ENCODE peak calls at places on chromosomes 11 and 22, in ten cellular contexts. T is brain microvascular endothelial cell; P is H9; O is pancreas; C is MM.1S; H is K562; E is CD8-positive, alpha-beta memory T cell; R is ovary; X is CD8-positive, alpha-beta T cell; V is AG04450. N is an unnamed sample.

GRCh38 chr11:74268451-74268850 is 43.0 kb downstream of the P4HA3 start:
- DNase-seq in R (no peak), C (no peak), P (no peak), E (no peak), H (no peak), O (no peak), V (no peak), X (no peak), T (no peak), N (no peak)

GRCh38 chr22:38796262-38796957 is 2.5 kb upstream of the DNAL4 start:
- DNase-seq in O (no peak), V (no peak), C (no peak), E (no peak), X (no peak), P (no peak), T (no peak), H (no peak), R (no peak), N (no peak)

GRCh38 chr11:43833657-43834073 is 47.0 kb upstream of the ALKBH3 start:
- DNase-seq in V (peak; percentile 76), E (no peak), R (no peak), O (no peak), H (no peak), X (no peak), P (no peak), C (no peak), T (peak; percentile 54), N (no peak)

GRCh38 chr11:113447621-113448310 is 27.4 kb downstream of the DRD2 start:
- DNase-seq in V (no peak), T (peak; percentile 65), O (no peak), P (no peak), E (no peak), C (no peak), X (no peak), H (peak; percentile 49), R (no peak), N (no peak)

GRCh38 chr11:62611705-62612365 is 740 bp downstream of the EML3 start:
- DNase-seq in T (no peak), C (no peak), V (no peak), O (no peak), E (peak; percentile 16), X (no peak), R (peak; percentile 76), H (peak; percentile 53), P (peak; percentile 60), N (peak; percentile 33)

GRCh38 chr22:33325232-33326004 is 267.2 kb upstream of the SYN3 start:
- DNase-seq in R (no peak), T (no peak), H (no peak), O (no peak), E (no peak), P (no peak), X (no peak), V (no peak), C (no peak), N (no peak)

GRCh38 chr22:24128631-24129601 is 52.4 kb upstream of the SUSD2 start:
- DNase-seq in O (peak; percentile 46), R (no peak), C (no peak), P (no peak), H (no peak), T (no peak), V (no peak), X (no peak), E (no peak), N (no peak)

GRCh38 chr11:64629796-64630562 is 39.0 kb downstream of the SLC22A12 start:
- DNase-seq in T (no peak), V (no peak), R (no peak), C (no peak), E (no peak), P (peak; percentile 96), X (no peak), O (no peak), H (peak; percentile 94), N (no peak)

GRCh38 chr11:26350002-26350401 is 18.1 kb downstream of the ANO3 start:
- DNase-seq in H (no peak), X (no peak), T (no peak), O (no peak), R (no peak), E (no peak), P (no peak), C (no peak), V (no peak), N (no peak)

DNA sequence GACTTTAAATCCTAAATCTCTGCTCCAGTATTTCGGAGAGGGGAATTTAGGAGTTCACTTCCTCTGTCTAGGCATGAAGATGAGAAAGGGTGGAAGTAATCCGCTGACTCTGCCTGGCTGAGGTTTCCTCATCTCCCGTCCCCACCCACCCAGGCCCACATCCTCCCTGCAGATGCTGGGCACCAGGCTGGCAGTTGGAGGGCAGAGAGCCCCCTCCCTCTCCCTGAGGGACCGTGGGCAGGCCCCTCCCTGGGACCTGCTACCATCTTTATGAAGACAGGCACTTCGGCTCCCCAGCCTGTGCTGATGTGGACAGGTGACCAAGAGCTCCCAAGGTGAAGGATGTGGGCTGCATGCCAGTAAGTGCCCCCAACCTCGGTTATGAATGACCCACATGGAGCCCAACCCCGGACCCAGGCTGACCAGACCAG is 6.7 kb downstream of the CASTOR1 start:
- DNase-seq in C (no peak), R (no peak), E (no peak), T (no peak), X (no peak), H (no peak), O (peak; percentile 67), P (no peak), V (no peak), N (no peak)
- H3K27ac ChIP-seq in C (no peak overlapping the region), R (no peak overlapping the region), E (no peak overlapping the region), T (no peak overlapping the region), X (no peak overlapping the region), H (no peak overlapping the region), O (no peak overlapping the region), P (no peak overlapping the region), V (no peak overlapping the region), N (no peak overlapping the region)

GRCh38 chr22:41435560-41435959 is 11.0 kb downstream of the TOB2 start:
- DNase-seq in R (no peak), P (no peak), T (no peak), O (no peak), H (no peak), X (no peak), C (no peak), V (no peak), E (no peak), N (no peak)

GRCh38 chr22:41437198-41437597 is 9.4 kb downstream of the TOB2 start:
- DNase-seq in O (no peak), H (no peak), E (no peak), T (no peak), C (no peak), X (no peak), V (no peak), P (no peak), R (no peak), N (no peak)

GRCh38 chr22:41431656-41432055 is 14.9 kb downstream of the TOB2 start:
- DNase-seq in E (no peak), X (no peak), V (no peak), H (no peak), T (no peak), C (no peak), P (no peak), R (no peak), O (no peak), N (no peak)

GRCh38 chr22:41442240-41442792 is 4.3 kb downstream of the TOB2 start:
- DNase-seq in V (no peak), X (no peak), C (no peak), O (no peak), E (no peak), R (no peak), H (no peak), T (no peak), P (no peak), N (no peak)

GRCh38 chr22:41436322-41437113 is 10.1 kb downstream of the TOB2 start:
- DNase-seq in P (no peak), R (no peak), C (no peak), E (no peak), O (no peak), T (no peak), X (no peak), H (no peak), V (no peak), N (no peak)
- H3K27ac ChIP-seq in P (no peak overlapping the region), R (no peak overlapping the region), C (no peak overlapping the region), E (no peak overlapping the region), O (no peak overlapping the region), T (no peak overlapping the region), X (no peak overlapping the region), H (no peak overlapping the region), V (no peak overlapping the region), N (peak overlapping the region; percentile 76)

GRCh38 chr22:17945851-17946690 is 78.3 kb downstream of the MICAL3 start:
- DNase-seq in O (no peak), T (no peak), V (no peak), C (peak; percentile 72), H (no peak), X (no peak), P (no peak), E (no peak), R (no peak), N (no peak)

GRCh38 chr22:17945156-17945850 is 79.1 kb downstream of the MICAL3 start:
- DNase-seq in P (no peak), C (no peak), T (no peak), H (no peak), R (no peak), O (no peak), X (no peak), E (no peak), V (no peak), N (no peak)

GRCh38 chr22:17943533-17944204 is 80.7 kb downstream of the MICAL3 start:
- DNase-seq in T (no peak), P (no peak), H (no peak), C (no peak), X (no peak), E (no peak), R (no peak), O (no peak), V (no peak), N (no peak)

GRCh38 chr22:17942721-17943120 is 81.6 kb downstream of the MICAL3 start:
- DNase-seq in T (no peak), H (no peak), P (no peak), E (no peak), C (no peak), O (no peak), X (no peak), V (no peak), R (no peak), N (no peak)

DNA sequence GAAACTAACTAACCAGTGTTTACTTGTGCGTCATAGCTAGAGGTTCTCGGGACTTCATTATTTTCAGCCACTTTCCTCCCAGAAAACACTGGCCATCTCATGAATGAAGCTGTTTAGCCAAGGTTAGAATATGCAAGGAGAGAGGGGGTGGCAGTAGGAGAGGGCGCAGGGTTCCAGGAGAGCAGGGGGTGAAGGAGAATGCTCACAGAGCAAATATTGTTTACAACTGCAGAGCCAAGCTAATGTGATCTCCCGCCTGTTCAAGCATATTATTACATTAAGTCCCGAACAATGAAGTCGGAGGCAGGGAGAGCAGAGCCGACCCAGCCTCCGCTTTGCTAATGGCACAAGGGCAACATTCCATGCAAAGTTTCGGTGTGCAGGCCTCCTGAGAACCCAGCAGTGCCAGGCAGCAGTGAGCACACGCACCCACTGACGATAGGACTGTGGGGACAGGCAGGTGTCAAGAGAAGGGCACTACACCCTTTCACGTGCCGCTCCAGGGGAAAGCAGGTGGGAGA is 80.1 kb downstream of the MICAL3 start:
- DNase-seq in H (no peak), C (no peak), R (no peak), E (no peak), V (no peak), T (no peak), P (no peak), O (no peak), X (no peak), N (no peak)
- H3K27ac ChIP-seq in H (no peak overlapping the region), C (no peak overlapping the region), R (peak overlapping the region; percentile 56), E (no peak overlapping the region), V (no peak overlapping the region), T (no peak overlapping the region), P (no peak overlapping the region), O (no peak overlapping the region), X (no peak overlapping the region), N (peak overlapping the region; percentile 64)

GRCh38 chr11:44993971-44994705 is 43.5 kb upstream of the TP53I11 start:
- DNase-seq in C (no peak), R (no peak), O (no peak), T (no peak), P (peak; percentile 11), V (no peak), E (no peak), X (no peak), H (no peak), N (no peak)
- H3K27ac ChIP-seq in C (no peak overlapping the region), R (no peak overlapping the region), O (peak overlapping the region; percentile 67), T (no peak overlapping the region), P (no peak overlapping the region), V (no peak overlapping the region), E (no peak overlapping the region), X (no peak overlapping the region), H (no peak overlapping the region), N (no peak overlapping the region)